ENCODE peak calls at places on chromosomes 1 and 21, in four cellular contexts. U, I, Z and N are unnamed samples.
A peak's percentile ranks its signal among the peaks of the same experiment; 100 is the strongest.

GRCh38 chr1:53546409-53547155 is 87.4 kb downstream of the DMRTB1 start:
- DNase-seq in Z (no peak), U (peak; percentile 4), I (no peak), N (peak; percentile 10)

GRCh38 chr1:152448095-152448494 is 34.0 kb upstream of the CRNN start:
- DNase-seq in Z (no peak), I (no peak), U (no peak), N (no peak)

GRCh38 chr1:154410185-154410827 is 5.2 kb downstream of the IL6R start:
- DNase-seq in Z (no peak), U (no peak), I (no peak), N (no peak)

GRCh38 chr21:33325222-33326067 is 675 bp downstream of the IFNAR1 start:
- DNase-seq in U (peak; percentile 73), I (peak; percentile 35), Z (peak; percentile 79), N (peak; percentile 91)

GRCh38 chr1:31376374-31377134 is 3.7 kb upstream of the FABP3 start:
- DNase-seq in U (no peak), Z (no peak), I (no peak), N (no peak)

GRCh38 chr1:15728937-15729657 is 7.0 kb upstream of the SLC25A34 start:
- DNase-seq in Z (peak; percentile 14), I (no peak), U (peak; percentile 71), N (no peak)

GRCh38 chr1:206075786-206076725 is 23.1 kb downstream of the RHEX start:
- DNase-seq in I (no peak), Z (no peak), U (no peak), N (no peak)

GRCh38 chr1:1703796-1704195 is 11.2 kb upstream of the SLC35E2B start:
- DNase-seq in U (peak; percentile 7), Z (no peak), I (no peak), N (peak; percentile 46)

GRCh38 chr1:206685256-206685748 is 597 bp downstream of the MAPKAPK2 start:
- DNase-seq in U (peak; percentile 47), I (no peak), Z (no peak), N (peak; percentile 76)

GRCh38 chr1:165069829-165070228 is 286.7 kb downstream of the LMX1A start:
- DNase-seq in I (no peak), Z (no peak), U (no peak), N (no peak)

GRCh38 chr1:59730759-59731478 is 83.8 kb upstream of the HOOK1 start:
- DNase-seq in I (no peak), Z (peak; percentile 58), U (peak; percentile 76), N (peak; percentile 85)

GRCh38 chr1:181987996-181988395 is 73.5 kb downstream of the ZNF648 start:
- DNase-seq in Z (no peak), U (no peak), I (no peak), N (no peak)

GRCh38 chr1:187226396-187226795 is 397.6 kb downstream of the PLA2G4A start:
- DNase-seq in Z (no peak), I (no peak), U (no peak), N (no peak)

GRCh38 chr1:21891081-21891480 is 46.0 kb downstream of the HSPG2 start:
- DNase-seq in Z (no peak), I (no peak), U (no peak), N (no peak)

GRCh38 chr1:193406901-193407300 is 220.5 kb upstream of the B3GALT2 start:
- DNase-seq in I (no peak), Z (no peak), U (peak; percentile 24), N (no peak)

GRCh38 chr1:32754282-32755097 is 51.9 kb upstream of the SYNC start:
- DNase-seq in I (peak; percentile 10), Z (no peak), U (peak; percentile 80), N (no peak)

GRCh38 chr1:65006806-65007205 is 40.5 kb upstream of the JAK1 start:
- DNase-seq in U (no peak), Z (no peak), I (no peak), N (no peak)

GRCh38 chr1:65003316-65003664 is 36.9 kb upstream of the JAK1 start:
- DNase-seq in Z (no peak), I (no peak), U (no peak), N (no peak)

GRCh38 chr1:65002508-65003315 is 36.4 kb upstream of the JAK1 start:
- DNase-seq in I (peak; percentile 42), Z (peak; percentile 84), U (peak; percentile 84), N (peak; percentile 95)

GRCh38 chr1:65001238-65001792 is 35.0 kb upstream of the JAK1 start:
- DNase-seq in Z (peak; percentile 88), I (peak; percentile 44), U (peak; percentile 44), N (peak; percentile 94)

GRCh38 chr1:65002156-65002507 is 35.8 kb upstream of the JAK1 start:
- DNase-seq in I (no peak), Z (no peak), U (no peak), N (no peak)
- H3K27ac ChIP-seq in I (peak overlapping the region; percentile 61), Z (peak overlapping the region; percentile 91), U (peak overlapping the region; percentile 81), N (peak overlapping the region; percentile 94)

GRCh38 chr1:9440763-9441194 is 98.5 kb upstream of the SLC25A33 start:
- DNase-seq in U (peak; percentile 58), Z (peak; percentile 60), I (no peak), N (peak; percentile 78)
- H3K4me1 ChIP-seq in U (peaks cover 80% of the 10 kb centered on the region), Z (peaks cover 51% of the 10 kb centered on the region), I (no peaks in the 10 kb centered on the region), N (peaks cover 8% of the 10 kb centered on the region)

DNA sequence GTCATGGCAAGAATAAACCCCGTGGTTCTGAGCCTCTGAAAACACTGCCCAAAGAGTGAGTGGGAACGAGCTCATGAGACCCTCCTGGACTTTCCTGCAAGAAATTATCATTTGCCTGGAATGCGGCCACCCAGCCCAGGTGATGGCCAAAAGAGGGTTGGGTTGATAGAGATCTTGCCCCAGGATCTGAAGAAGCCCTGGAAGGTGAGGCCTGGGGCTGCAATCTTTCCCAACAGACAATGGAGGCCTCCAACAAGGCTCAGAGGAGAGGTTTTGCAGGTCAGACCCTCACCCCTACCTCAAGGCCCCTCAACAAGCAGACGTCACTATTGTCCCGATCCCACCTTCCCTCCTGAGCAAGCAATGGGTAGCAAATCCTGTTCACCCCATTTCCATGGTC is 106.0 kb upstream of the SOD1 start:
- DNase-seq in I (no peak), Z (no peak), U (no peak), N (no peak)
- H3K27ac ChIP-seq in I (no peak overlapping the region), Z (no peak overlapping the region), U (no peak overlapping the region), N (no peak overlapping the region)

GRCh38 chr1:109930252-109930993 is 19.8 kb downstream of the CSF1 start:
- DNase-seq in U (no peak), I (no peak), Z (no peak), N (no peak)

GRCh38 chr1:109932679-109933078 is 22.0 kb downstream of the CSF1 start:
- DNase-seq in U (no peak), Z (no peak), I (no peak), N (no peak)

GRCh38 chr1:109932232-109932631 is 21.6 kb downstream of the CSF1 start:
- DNase-seq in I (no peak), Z (no peak), U (no peak), N (no peak)

GRCh38 chr1:109929588-109930251 is 19.1 kb downstream of the CSF1 start:
- DNase-seq in U (no peak), Z (no peak), I (no peak), N (no peak)

DNA sequence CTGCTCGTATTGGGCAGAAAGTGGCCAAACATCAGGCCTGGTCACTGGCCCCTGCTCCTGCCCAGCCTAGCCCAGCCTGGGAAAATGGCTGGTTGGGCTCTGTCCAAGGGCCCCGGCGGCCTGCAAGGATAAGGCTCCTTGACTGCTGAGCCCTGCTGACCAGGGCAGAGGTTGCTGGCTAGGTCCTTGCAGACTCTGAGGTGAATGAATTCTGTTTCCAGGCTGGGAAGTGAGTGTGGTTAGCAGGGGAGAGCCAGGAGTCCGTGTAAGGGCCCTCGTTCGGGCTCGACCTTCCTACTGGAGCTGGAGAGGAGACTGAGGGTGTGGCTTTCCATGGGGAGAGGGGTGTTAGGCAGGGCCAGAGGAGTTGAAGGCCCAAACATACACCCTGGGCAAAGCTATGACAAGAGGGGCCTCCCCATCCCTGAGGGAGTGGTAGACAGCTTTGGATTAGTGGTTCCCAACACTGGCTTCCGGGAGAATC is 20.6 kb downstream of the CSF1 start:
- DNase-seq in I (no peak), U (peak; percentile 91), Z (peak; percentile 88), N (peak; percentile 96)
- H3K4me1 ChIP-seq in I (no peaks in the 10 kb centered on the region), U (peaks cover 76% of the 10 kb centered on the region), Z (peaks cover 67% of the 10 kb centered on the region), N (peaks cover 29% of the 10 kb centered on the region)